ENCODE peak calls at places on chromosomes 16 and 17, in nine cellular contexts. U, Y, C, X, H, G, J, K and O are unnamed samples.
A peak's percentile ranks its signal among the peaks of the same experiment; 100 is the strongest.

GRCh38 chr17:17784599-17785264 is 52.1 kb downstream of the SREBF1 start:
- DNase-seq in U (no peak), Y (peak; percentile 73), C (no peak), X (no peak), H (peak; percentile 35), G (no peak), J (no peak), K (no peak), O (no peak)

GRCh38 chr17:2948721-2949468 is 114.5 kb downstream of the OR1D5 start:
- DNase-seq in U (no peak), Y (no peak), C (no peak), X (no peak), H (no peak), G (no peak), J (no peak), K (no peak), O (no peak)

GRCh38 chr17:13269196-13269595 is 251.4 kb upstream of the ELAC2 start:
- DNase-seq in U (no peak), Y (no peak), C (no peak), X (no peak), H (peak; percentile 21), G (no peak), J (no peak), K (no peak), O (no peak)

GRCh38 chr17:73585583-73585982 is 58.7 kb downstream of the SDK2 start:
- DNase-seq in U (no peak), Y (no peak), C (no peak), X (no peak), H (no peak), G (no peak), J (no peak), K (no peak), O (no peak)

GRCh38 chr16:23539984-23540816 is 16.9 kb downstream of the EARS2 start:
- DNase-seq in U (no peak), Y (no peak), C (no peak), X (no peak), H (no peak), G (no peak), J (no peak), K (no peak), O (no peak)

GRCh38 chr17:29180051-29180787 is at the start of gene MYO18A:
- DNase-seq in U (peak; percentile 76), Y (peak; percentile 64), C (peak; percentile 87), X (peak; percentile 83), H (peak; percentile 85), G (peak; percentile 56), J (peak; percentile 87), K (no peak), O (no peak)

GRCh38 chr16:87457724-87458423 is 35.0 kb downstream of the ZCCHC14 start:
- DNase-seq in U (no peak), Y (no peak), C (no peak), X (peak; percentile 90), H (peak; percentile 65), G (no peak), J (no peak), K (no peak), O (no peak)

GRCh38 chr16:55418586-55418985 is 60.4 kb upstream of the MMP2 start:
- DNase-seq in U (no peak), Y (no peak), C (no peak), X (peak; percentile 4), H (peak; percentile 11), G (no peak), J (no peak), K (no peak), O (no peak)

GRCh38 chr17:74923538-74924249 is 379 bp upstream of the OTOP2 start:
- DNase-seq in U (peak; percentile 46), Y (peak; percentile 24), C (no peak), X (peak; percentile 53), H (peak; percentile 81), G (peak; percentile 48), J (peak; percentile 78), K (peak; percentile 61), O (no peak)

GRCh38 chr17:17576772-17577234 is 14.7 kb downstream of the PEMT start:
- DNase-seq in U (no peak), Y (no peak), C (no peak), X (no peak), H (no peak), G (no peak), J (no peak), K (no peak), O (no peak)

GRCh38 chr17:60527701-60528100 is 1.7 kb upstream of the APPBP2 start:
- DNase-seq in U (no peak), Y (no peak), C (no peak), X (no peak), H (no peak), G (no peak), J (no peak), K (no peak), O (no peak)

GRCh38 chr17:30352247-30352814 is 18.5 kb upstream of the TMIGD1 start:
- DNase-seq in U (no peak), Y (no peak), C (no peak), X (no peak), H (no peak), G (no peak), J (no peak), K (no peak), O (no peak)

GRCh38 chr16:67720236-67720635 is 1.1 kb upstream of the GFOD2 start:
- DNase-seq in U (no peak), Y (peak; percentile 9), C (no peak), X (no peak), H (no peak), G (no peak), J (no peak), K (no peak), O (no peak)

GRCh38 chr16:78480588-78480987 is 381.1 kb downstream of the WWOX start:
- DNase-seq in U (no peak), Y (no peak), C (no peak), X (no peak), H (no peak), G (no peak), J (no peak), K (no peak), O (no peak)

GRCh38 chr17:28807925-28808641 is 34.5 kb downstream of the FAM222B start:
- DNase-seq in U (no peak), Y (peak; percentile 40), C (no peak), X (peak; percentile 87), H (no peak), G (peak; percentile 7), J (no peak), K (no peak), O (no peak)

GRCh38 chr17:77472837-77473214 is 332.1 kb downstream of the SEC14L1 start:
- DNase-seq in U (no peak), Y (no peak), C (no peak), X (no peak), H (no peak), G (no peak), J (no peak), K (no peak), O (no peak)

GRCh38 chr17:77468897-77469296 is 328.1 kb downstream of the SEC14L1 start:
- DNase-seq in U (no peak), Y (no peak), C (no peak), X (no peak), H (no peak), G (no peak), J (no peak), K (no peak), O (no peak)

GRCh38 chr17:77470800-77471733 is 330.3 kb downstream of the SEC14L1 start:
- DNase-seq in U (no peak), Y (no peak), C (no peak), X (peak; percentile 90), H (no peak), G (peak; percentile 48), J (no peak), K (no peak), O (no peak)

GRCh38 chr17:77471984-77472836 is 331.4 kb downstream of the SEC14L1 start:
- DNase-seq in U (no peak), Y (no peak), C (peak; percentile 87), X (peak; percentile 97), H (no peak), G (no peak), J (peak; percentile 50), K (peak; percentile 73), O (no peak)

GRCh38 chr17:77470330-77470786 is 329.6 kb downstream of the SEC14L1 start:
- DNase-seq in U (no peak), Y (no peak), C (no peak), X (no peak), H (no peak), G (no peak), J (no peak), K (no peak), O (no peak)
- H3K4me1 ChIP-seq in U (peaks cover 62% of the 10 kb centered on the region), Y (peaks cover 59% of the 10 kb centered on the region), C (peaks cover 85% of the 10 kb centered on the region), X (peaks cover 82% of the 10 kb centered on the region), H (peaks cover 66% of the 10 kb centered on the region), G (peaks cover 100% of the 10 kb centered on the region), J (peaks cover 52% of the 10 kb centered on the region), K (no peaks in the 10 kb centered on the region), O (peaks cover 16% of the 10 kb centered on the region)

GRCh38 chr17:48100160-48100559 is 1.1 kb downstream of the CBX1 start:
- DNase-seq in U (no peak), Y (no peak), C (peak; percentile 4), X (peak; percentile 39), H (peak; percentile 89), G (no peak), J (no peak), K (no peak), O (no peak)
- H3K4me3 ChIP-seq in U (peak overlapping the region; percentile 95), Y (peak overlapping the region; percentile 95), C (peak overlapping the region; percentile 93), X (peak overlapping the region; percentile 64), H (peak overlapping the region; percentile 91), G (peak overlapping the region; percentile 98), J (peak overlapping the region; percentile 87), K (peak overlapping the region; percentile 96), O (peak overlapping the region; percentile 94)

DNA sequence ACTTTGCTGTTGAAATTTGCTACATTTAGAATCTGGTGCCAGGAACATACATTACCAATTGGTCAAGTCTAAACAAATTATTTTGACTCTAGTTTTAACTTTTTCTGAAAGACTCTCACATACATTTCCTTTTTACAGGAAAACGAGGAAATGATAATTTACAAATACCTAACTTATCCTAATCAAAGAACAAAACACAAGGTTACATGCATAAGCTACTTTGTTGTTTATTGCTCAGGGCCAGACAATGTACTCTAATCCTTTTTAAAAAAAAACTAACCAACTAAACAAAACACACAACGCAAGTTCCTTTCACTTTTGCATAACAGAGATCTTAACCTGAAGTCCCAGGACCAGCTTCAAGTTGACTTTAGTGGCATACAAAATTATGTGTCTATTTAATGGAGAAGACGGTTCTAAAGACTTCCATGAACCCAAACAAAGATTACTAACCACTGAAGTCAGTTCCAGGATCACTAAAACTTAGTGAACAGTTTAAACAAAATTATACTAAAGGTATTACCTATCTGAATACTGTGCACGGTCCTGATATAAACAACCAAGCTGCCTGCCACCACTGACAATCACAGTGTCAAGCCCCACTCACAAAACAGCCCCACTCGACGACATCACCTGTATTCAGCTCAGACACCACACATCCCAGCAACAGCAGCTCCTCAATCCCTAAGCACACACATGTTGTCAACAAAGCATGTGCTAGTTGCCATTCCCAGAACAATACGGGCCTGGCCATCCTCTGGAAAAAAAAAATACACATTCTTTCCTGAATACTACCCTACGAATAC is 1.9 kb downstream of the ZNF652 start:
- DNase-seq in U (no peak), Y (no peak), C (no peak), X (no peak), H (peak; percentile 38), G (no peak), J (no peak), K (no peak), O (peak; percentile 43)
- H3K27ac ChIP-seq in U (no peak overlapping the region), Y (no peak overlapping the region), C (peak overlapping the region; percentile 95), X (peak overlapping the region; percentile 97), H (no peak overlapping the region), G (peak overlapping the region; percentile 97), J (peak overlapping the region; percentile 97), K (no peak overlapping the region), O (no peak overlapping the region)

DNA sequence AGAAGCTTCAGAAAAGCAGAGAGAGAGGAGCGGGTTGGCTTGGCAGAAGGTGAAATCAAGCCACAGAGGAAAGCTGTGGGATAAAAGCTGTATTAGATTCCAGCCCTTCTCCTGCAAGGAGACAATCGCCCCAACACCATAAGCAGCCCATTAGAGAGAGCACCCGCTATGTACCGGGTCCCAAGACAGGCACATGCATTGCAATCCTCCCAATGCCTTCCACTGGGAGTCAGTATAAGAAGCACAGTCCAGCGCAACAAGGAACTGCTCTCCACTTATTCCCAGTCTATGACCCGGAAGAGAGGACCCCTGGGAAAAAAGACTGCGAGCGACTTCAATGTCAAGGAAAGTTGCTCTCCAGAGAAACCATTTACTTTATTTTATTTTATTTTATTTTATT is 43.8 kb downstream of the NOG start:
- DNase-seq in U (no peak), Y (no peak), C (no peak), X (no peak), H (no peak), G (no peak), J (no peak), K (no peak), O (no peak)
- H3K4me1 ChIP-seq in U (peaks cover 2% of the 10 kb centered on the region), Y (no peaks in the 10 kb centered on the region), C (peaks cover 12% of the 10 kb centered on the region), X (no peaks in the 10 kb centered on the region), H (no peaks in the 10 kb centered on the region), G (peaks cover 9% of the 10 kb centered on the region), J (no peaks in the 10 kb centered on the region), K (no peaks in the 10 kb centered on the region), O (no peaks in the 10 kb centered on the region)